ENCODE peak calls at places on chromosomes 4 and X, in four cellular contexts. One of them, this sample, is unnamed.

GRCh38 chr4:176642472-176642871 is 150.2 kb downstream of the VEGFC start:
- DNase-seq in left colon: no peak
- DNase-seq in B cell: no peak
- DNase-seq in CD4-positive, alpha-beta T cell: no peak
- DNase-seq in this sample: no peak

GRCh38 chr4:188781655-188782054 is 642.4 kb downstream of the TRIML1 start:
- DNase-seq in left colon: no peak
- DNase-seq in B cell: no peak
- DNase-seq in CD4-positive, alpha-beta T cell: no peak
- DNase-seq in this sample: no peak

GRCh38 chr4:184955116-184955515 is 63.2 kb upstream of the HELT start:
- DNase-seq in left colon: no peak
- DNase-seq in B cell: no peak
- DNase-seq in CD4-positive, alpha-beta T cell: no peak
- DNase-seq in this sample: no peak

GRCh38 chrX:625137-625691 is 5.4 kb upstream of the SHOX start:
- DNase-seq in left colon: no peak
- DNase-seq in B cell: no peak
- DNase-seq in CD4-positive, alpha-beta T cell: no peak
- DNase-seq in this sample: no peak

GRCh38 chrX:37644381-37645305 is 40.9 kb upstream of the XK start:
- DNase-seq in left colon: no peak
- DNase-seq in B cell: no peak
- DNase-seq in CD4-positive, alpha-beta T cell: no peak
- DNase-seq in this sample: no peak

GRCh38 chrX:101685923-101686322 is 26.3 kb upstream of the ARMCX2 start:
- DNase-seq in left colon: no peak
- DNase-seq in B cell: no peak
- DNase-seq in CD4-positive, alpha-beta T cell: no peak
- DNase-seq in this sample: no peak

GRCh38 chrX:46628406-46629371 is 55.1 kb downstream of the CHST7 start:
- DNase-seq in left colon: no peak
- DNase-seq in B cell: no peak
- DNase-seq in CD4-positive, alpha-beta T cell: no peak
- DNase-seq in this sample: no peak

GRCh38 chr4:673349-674091 is 556 bp downstream of the ATP5ME start:
- DNase-seq in left colon: peak
- DNase-seq in B cell: no peak
- DNase-seq in CD4-positive, alpha-beta T cell: no peak
- DNase-seq in this sample: no peak

GRCh38 chrX:69541959-69542358 is 37.8 kb downstream of the NALF2 start:
- DNase-seq in left colon: no peak
- DNase-seq in B cell: no peak
- DNase-seq in CD4-positive, alpha-beta T cell: no peak
- DNase-seq in this sample: no peak

GRCh38 chrX:154484255-154485149 is 1.9 kb downstream of the UBL4A start:
- DNase-seq in left colon: no peak
- DNase-seq in B cell: peak
- DNase-seq in CD4-positive, alpha-beta T cell: no peak
- DNase-seq in this sample: no peak

GRCh38 chrX:70434914-70435586 is 9.6 kb upstream of the DLG3 start:
- DNase-seq in left colon: no peak
- DNase-seq in B cell: no peak
- DNase-seq in CD4-positive, alpha-beta T cell: no peak
- DNase-seq in this sample: no peak

GRCh38 chr4:156676116-156676851 is 295.3 kb downstream of the PDGFC start:
- DNase-seq in left colon: no peak
- DNase-seq in B cell: no peak
- DNase-seq in CD4-positive, alpha-beta T cell: no peak
- DNase-seq in this sample: no peak

This sample was measured in germinal center.